ENCODE peak calls at places on chromosomes 6 and 20, in nine cellular contexts. One of them, this sample, is unnamed.
A peak's percentile ranks its signal among the peaks of the same experiment; 100 is the strongest.

GRCh38 chr6:21595265-21595950 is 1.9 kb downstream of the SOX4 start:
- DNase-seq in PC-3: peak; percentile 41
- DNase-seq in cardiac muscle cell: peak; percentile 37
- DNase-seq in SK-N-SH: peak; percentile 34
- DNase-seq in choroid plexus epithelial cell: peak; percentile 39
- DNase-seq in heart left ventricle: peak; percentile 42
- DNase-seq in AG09309: no peak
- DNase-seq in RWPE2: no peak
- DNase-seq in heart right ventricle: peak; percentile 39
- DNase-seq in this sample: peak; percentile 7

GRCh38 chr6:101545171-101545570 is 151.7 kb downstream of the GRIK2 start:
- DNase-seq in RWPE2: no peak
- DNase-seq in heart left ventricle: no peak
- DNase-seq in cardiac muscle cell: peak; percentile 13
- DNase-seq in choroid plexus epithelial cell: peak; percentile 55
- DNase-seq in AG09309: no peak
- DNase-seq in PC-3: no peak
- DNase-seq in SK-N-SH: no peak
- DNase-seq in heart right ventricle: no peak
- DNase-seq in this sample: peak; percentile 48

GRCh38 chr20:57695012-57695411 is 14.8 kb downstream of the PMEPA1 start:
- DNase-seq in PC-3: peak; percentile 99
- DNase-seq in AG09309: no peak
- DNase-seq in choroid plexus epithelial cell: peak; percentile 7
- DNase-seq in heart left ventricle: no peak
- DNase-seq in RWPE2: peak; percentile 100
- DNase-seq in cardiac muscle cell: no peak
- DNase-seq in heart right ventricle: no peak
- DNase-seq in SK-N-SH: no peak
- DNase-seq in this sample: no peak

GRCh38 chr6:106858653-106859092 is 115.9 kb downstream of the CD24 start:
- DNase-seq in cardiac muscle cell: no peak
- DNase-seq in heart right ventricle: no peak
- DNase-seq in PC-3: peak; percentile 78
- DNase-seq in SK-N-SH: no peak
- DNase-seq in RWPE2: peak; percentile 79
- DNase-seq in choroid plexus epithelial cell: no peak
- DNase-seq in heart left ventricle: no peak
- DNase-seq in AG09309: peak; percentile 13
- DNase-seq in this sample: peak; percentile 62

GRCh38 chr6:112760831-112761230 is 413.7 kb downstream of the RFPL4B start:
- DNase-seq in SK-N-SH: no peak
- DNase-seq in cardiac muscle cell: no peak
- DNase-seq in heart right ventricle: no peak
- DNase-seq in PC-3: no peak
- DNase-seq in RWPE2: no peak
- DNase-seq in choroid plexus epithelial cell: peak; percentile 9
- DNase-seq in AG09309: no peak
- DNase-seq in heart left ventricle: no peak
- DNase-seq in this sample: no peak

GRCh38 chr6:13615802-13616140 is 636 bp downstream of the NOL7 start:
- DNase-seq in PC-3: peak; percentile 41
- DNase-seq in RWPE2: no peak
- DNase-seq in AG09309: no peak
- DNase-seq in cardiac muscle cell: peak; percentile 46
- DNase-seq in heart left ventricle: peak; percentile 55
- DNase-seq in choroid plexus epithelial cell: no peak
- DNase-seq in SK-N-SH: peak; percentile 54
- DNase-seq in heart right ventricle: peak; percentile 22
- DNase-seq in this sample: peak; percentile 38

GRCh38 chr6:138088307-138088744 is 18.9 kb downstream of the PERP start:
- DNase-seq in heart left ventricle: no peak
- DNase-seq in heart right ventricle: no peak
- DNase-seq in SK-N-SH: no peak
- DNase-seq in AG09309: peak; percentile 80
- DNase-seq in cardiac muscle cell: peak; percentile 34
- DNase-seq in RWPE2: no peak
- DNase-seq in choroid plexus epithelial cell: peak; percentile 96
- DNase-seq in PC-3: peak; percentile 87
- DNase-seq in this sample: peak; percentile 90

GRCh38 chr6:104814743-104815142 is 45.0 kb downstream of the HACE1 start:
- DNase-seq in SK-N-SH: no peak
- DNase-seq in heart left ventricle: no peak
- DNase-seq in cardiac muscle cell: no peak
- DNase-seq in RWPE2: no peak
- DNase-seq in PC-3: no peak
- DNase-seq in choroid plexus epithelial cell: no peak
- DNase-seq in AG09309: no peak
- DNase-seq in heart right ventricle: no peak
- DNase-seq in this sample: no peak

DNA sequence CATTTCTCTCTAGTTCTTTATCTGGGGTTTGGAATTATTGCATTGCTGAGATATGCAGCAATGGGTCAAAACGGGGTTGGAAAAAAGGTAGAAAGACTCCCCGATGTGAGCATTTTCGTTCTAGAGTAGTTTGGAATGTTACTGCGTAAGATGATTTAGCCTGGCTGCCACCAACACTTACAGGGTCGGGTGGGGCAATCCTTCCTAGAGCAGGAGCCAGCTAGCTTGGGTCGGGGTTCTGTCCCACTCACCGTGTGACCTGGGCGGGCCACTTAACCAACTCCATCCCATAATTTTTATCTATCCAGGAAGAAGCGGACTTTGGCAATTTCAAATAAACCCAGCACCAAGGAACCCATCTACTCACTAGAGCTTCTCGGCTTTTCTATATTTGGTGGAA is 72.2 kb downstream of the GPX5 start:
- DNase-seq in heart left ventricle: no peak
- DNase-seq in AG09309: no peak
- DNase-seq in SK-N-SH: peak; percentile 44
- DNase-seq in heart right ventricle: no peak
- DNase-seq in choroid plexus epithelial cell: peak; percentile 19
- DNase-seq in cardiac muscle cell: no peak
- DNase-seq in RWPE2: no peak
- DNase-seq in PC-3: peak; percentile 22
- DNase-seq in this sample: no peak
- H3K4me3 ChIP-seq in heart left ventricle: no peak overlapping the region
- H3K4me3 ChIP-seq in AG09309: no peak overlapping the region
- H3K4me3 ChIP-seq in SK-N-SH: peak overlapping the region; percentile 49
- H3K4me3 ChIP-seq in heart right ventricle: no peak overlapping the region
- H3K4me3 ChIP-seq in choroid plexus epithelial cell: peak overlapping the region; percentile 46
- H3K4me3 ChIP-seq in cardiac muscle cell: peak overlapping the region; percentile 12
- H3K4me3 ChIP-seq in RWPE2: peak overlapping the region; percentile 40
- H3K4me3 ChIP-seq in PC-3: peak overlapping the region; percentile 70
- H3K4me3 ChIP-seq in this sample: peak overlapping the region; percentile 30

GRCh38 chr6:88722691-88723090 is 240.7 kb downstream of the RNGTT start:
- DNase-seq in RWPE2: no peak
- DNase-seq in AG09309: no peak
- DNase-seq in choroid plexus epithelial cell: peak; percentile 74
- DNase-seq in SK-N-SH: no peak
- DNase-seq in heart left ventricle: no peak
- DNase-seq in heart right ventricle: no peak
- DNase-seq in PC-3: no peak
- DNase-seq in cardiac muscle cell: no peak
- DNase-seq in this sample: no peak

GRCh38 chr6:88728756-88729155 is 234.7 kb downstream of the RNGTT start:
- DNase-seq in heart left ventricle: no peak
- DNase-seq in AG09309: no peak
- DNase-seq in heart right ventricle: no peak
- DNase-seq in RWPE2: no peak
- DNase-seq in choroid plexus epithelial cell: no peak
- DNase-seq in PC-3: no peak
- DNase-seq in SK-N-SH: no peak
- DNase-seq in cardiac muscle cell: no peak
- DNase-seq in this sample: no peak

GRCh38 chr6:88730602-88731001 is 232.8 kb downstream of the RNGTT start:
- DNase-seq in PC-3: peak; percentile 71
- DNase-seq in heart left ventricle: no peak
- DNase-seq in AG09309: no peak
- DNase-seq in cardiac muscle cell: peak; percentile 29
- DNase-seq in choroid plexus epithelial cell: peak; percentile 80
- DNase-seq in SK-N-SH: no peak
- DNase-seq in heart right ventricle: no peak
- DNase-seq in RWPE2: no peak
- DNase-seq in this sample: peak; percentile 31

DNA sequence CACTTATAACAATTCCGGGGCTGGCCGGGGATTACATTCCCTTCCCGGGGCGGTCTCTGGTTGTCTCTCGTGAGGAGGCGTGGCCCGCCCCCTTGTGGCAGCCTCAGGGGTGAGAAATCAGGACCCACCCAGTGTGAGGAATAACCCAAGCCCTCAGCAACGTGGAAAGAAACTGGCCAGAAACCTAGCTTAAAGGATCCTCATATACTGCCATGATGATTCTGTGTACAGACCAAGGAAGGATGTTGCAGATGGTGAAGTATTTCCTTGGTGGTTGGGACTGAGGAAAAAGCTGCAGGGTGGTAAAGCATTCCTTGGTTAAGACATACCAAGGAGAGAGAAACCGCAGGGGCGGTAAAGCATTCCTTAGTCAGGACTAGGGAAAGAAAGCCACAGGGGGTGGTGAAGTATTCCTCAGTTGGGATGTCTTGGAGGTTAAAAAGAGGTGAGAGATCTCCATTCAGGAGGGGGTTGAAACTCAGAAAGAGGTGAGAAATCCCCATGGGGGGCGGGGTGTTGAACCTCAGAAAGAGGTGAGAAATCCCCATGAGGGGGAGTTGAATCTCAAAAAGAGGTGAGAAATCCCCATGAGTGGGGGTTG is 238.2 kb downstream of the RNGTT start:
- DNase-seq in heart left ventricle: peak; percentile 38
- DNase-seq in SK-N-SH: peak; percentile 15
- DNase-seq in choroid plexus epithelial cell: peak; percentile 95
- DNase-seq in heart right ventricle: peak; percentile 8
- DNase-seq in RWPE2: no peak
- DNase-seq in PC-3: no peak
- DNase-seq in AG09309: peak; percentile 61
- DNase-seq in cardiac muscle cell: peak; percentile 74
- DNase-seq in this sample: no peak
- TF ChIP-seq CTCF in heart left ventricle: peak; percentile 13
- TF ChIP-seq CTCF in SK-N-SH: peak; percentile 33
- TF ChIP-seq CTCF in choroid plexus epithelial cell: peak; percentile 59
- TF ChIP-seq CTCF in heart right ventricle: peak; percentile 34
- TF ChIP-seq CTCF in RWPE2: no peak
- TF ChIP-seq CTCF in PC-3: peak; percentile 29
- TF ChIP-seq CTCF in AG09309: peak; percentile 34
- TF ChIP-seq CTCF in cardiac muscle cell: peak; percentile 56
- TF ChIP-seq CTCF in this sample: no peak

GRCh38 chr20:37406010-37406998 is 60.4 kb downstream of the SRC start:
- DNase-seq in choroid plexus epithelial cell: no peak
- DNase-seq in PC-3: peak; percentile 64
- DNase-seq in SK-N-SH: peak; percentile 93
- DNase-seq in AG09309: no peak
- DNase-seq in cardiac muscle cell: peak; percentile 43
- DNase-seq in heart left ventricle: no peak
- DNase-seq in RWPE2: no peak
- DNase-seq in heart right ventricle: no peak
- DNase-seq in this sample: no peak
- H3K4me3 ChIP-seq in choroid plexus epithelial cell: peak overlapping the region; percentile 45
- H3K4me3 ChIP-seq in PC-3: peak overlapping the region; percentile 59
- H3K4me3 ChIP-seq in SK-N-SH: peak overlapping the region; percentile 58
- H3K4me3 ChIP-seq in AG09309: peak overlapping the region; percentile 41
- H3K4me3 ChIP-seq in cardiac muscle cell: peak overlapping the region; percentile 16
- H3K4me3 ChIP-seq in heart left ventricle: peak overlapping the region; percentile 23
- H3K4me3 ChIP-seq in RWPE2: peak overlapping the region; percentile 13
- H3K4me3 ChIP-seq in heart right ventricle: peak overlapping the region; percentile 34
- H3K4me3 ChIP-seq in this sample: peak overlapping the region; percentile 49

DNA sequence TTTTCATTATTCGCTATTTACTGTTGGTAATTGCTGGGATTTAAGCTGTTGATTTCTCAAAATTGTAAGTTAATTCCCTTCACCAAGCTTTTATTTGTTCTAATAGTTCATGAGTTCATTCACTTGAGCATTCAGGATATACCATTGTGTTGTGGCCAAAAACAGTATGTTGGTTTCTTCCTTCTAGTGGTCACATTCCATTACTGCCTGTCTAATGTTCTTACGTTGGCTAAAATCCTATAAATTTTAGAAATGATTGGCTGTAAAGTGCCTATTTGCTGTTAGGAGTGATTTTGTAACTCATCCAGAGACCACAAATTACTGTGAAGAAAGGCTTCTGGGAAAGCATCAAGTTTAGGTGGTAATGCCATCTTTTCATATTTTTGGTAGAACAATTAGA is 76.3 kb downstream of the FARS2 start:
- DNase-seq in heart left ventricle: no peak
- DNase-seq in SK-N-SH: no peak
- DNase-seq in RWPE2: no peak
- DNase-seq in cardiac muscle cell: peak; percentile 76
- DNase-seq in heart right ventricle: no peak
- DNase-seq in choroid plexus epithelial cell: peak; percentile 74
- DNase-seq in PC-3: peak; percentile 7
- DNase-seq in AG09309: peak; percentile 46
- DNase-seq in this sample: no peak
- TF ChIP-seq CTCF in heart left ventricle: no peak
- TF ChIP-seq CTCF in SK-N-SH: no peak
- TF ChIP-seq CTCF in RWPE2: no peak
- TF ChIP-seq CTCF in cardiac muscle cell: no peak
- TF ChIP-seq CTCF in heart right ventricle: no peak
- TF ChIP-seq CTCF in choroid plexus epithelial cell: no peak
- TF ChIP-seq CTCF in PC-3: no peak
- TF ChIP-seq CTCF in AG09309: no peak
- TF ChIP-seq CTCF in this sample: no peak

GRCh38 chr6:16748028-16748319 is 13.3 kb downstream of the ATXN1 start:
- DNase-seq in AG09309: no peak
- DNase-seq in RWPE2: no peak
- DNase-seq in PC-3: no peak
- DNase-seq in heart right ventricle: no peak
- DNase-seq in cardiac muscle cell: no peak
- DNase-seq in heart left ventricle: no peak
- DNase-seq in choroid plexus epithelial cell: no peak
- DNase-seq in SK-N-SH: no peak
- DNase-seq in this sample: no peak
- H3K4me3 ChIP-seq in AG09309: no peak overlapping the region
- H3K4me3 ChIP-seq in RWPE2: no peak overlapping the region
- H3K4me3 ChIP-seq in PC-3: peak overlapping the region; percentile 8
- H3K4me3 ChIP-seq in heart right ventricle: no peak overlapping the region
- H3K4me3 ChIP-seq in cardiac muscle cell: no peak overlapping the region
- H3K4me3 ChIP-seq in heart left ventricle: no peak overlapping the region
- H3K4me3 ChIP-seq in choroid plexus epithelial cell: no peak overlapping the region
- H3K4me3 ChIP-seq in SK-N-SH: no peak overlapping the region
- H3K4me3 ChIP-seq in this sample: no peak overlapping the region

DNA sequence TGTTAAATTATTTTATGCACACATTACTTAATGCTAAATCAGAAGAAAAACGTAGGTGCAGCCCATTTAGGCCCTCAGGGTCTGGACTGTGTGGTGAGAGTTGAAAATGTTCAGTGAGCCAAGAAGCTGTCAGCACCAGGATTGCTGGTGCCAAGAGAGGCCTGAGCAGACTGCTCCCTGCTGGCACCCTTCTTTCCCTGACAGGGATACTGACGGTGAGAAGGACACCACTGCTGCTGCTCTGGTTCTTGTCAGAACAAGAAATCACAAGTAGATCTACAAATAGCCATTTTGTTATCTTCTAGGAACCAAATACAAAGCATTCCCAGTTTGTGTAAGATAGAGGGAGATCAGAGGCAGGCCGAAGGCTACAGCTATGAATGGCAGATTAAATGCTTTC is 48.7 kb upstream of the CRISP1 start:
- DNase-seq in heart left ventricle: peak; percentile 67
- DNase-seq in SK-N-SH: peak; percentile 26
- DNase-seq in AG09309: no peak
- DNase-seq in PC-3: no peak
- DNase-seq in RWPE2: no peak
- DNase-seq in heart right ventricle: peak; percentile 29
- DNase-seq in cardiac muscle cell: no peak
- DNase-seq in choroid plexus epithelial cell: no peak
- DNase-seq in this sample: no peak
- TF ChIP-seq CTCF in heart left ventricle: no peak
- TF ChIP-seq CTCF in SK-N-SH: no peak
- TF ChIP-seq CTCF in AG09309: no peak
- TF ChIP-seq CTCF in PC-3: no peak
- TF ChIP-seq CTCF in RWPE2: no peak
- TF ChIP-seq CTCF in heart right ventricle: no peak
- TF ChIP-seq CTCF in cardiac muscle cell: no peak
- TF ChIP-seq CTCF in choroid plexus epithelial cell: no peak
- TF ChIP-seq CTCF in this sample: no peak